ENCODE peak calls at places on chromosomes 5 and 9, in five cellular contexts. D is MCF 10A, I is WTC11, M is NCI-H1092 treated with DMSO at 0.1 percent for 48 hours, H is left cardiac atrium. T is an unnamed sample.

GRCh38 chr5:178442361-178443256 is 147.6 kb downstream of the COL23A1 start:
- DNase-seq in D (no peak), I (no peak), M (no peak), H (no peak), T (no peak)

GRCh38 chr9:19160085-19160484 is 32.8 kb upstream of the PLIN2 start:
- DNase-seq in D (no peak), I (no peak), M (no peak), H (no peak), T (no peak)

GRCh38 chr5:177134653-177135225 is 1.2 kb downstream of the NSD1 start:
- DNase-seq in D (no peak), I (no peak), M (peak; percentile 29), H (no peak), T (peak; percentile 7)

GRCh38 chr5:31626156-31626555 is 12.8 kb upstream of the PDZD2 start:
- DNase-seq in D (peak; percentile 80), I (no peak), M (peak; percentile 2), H (peak; percentile 58), T (no peak)

GRCh38 chr5:132822650-132823480 is 7.6 kb downstream of the SHROOM1 start:
- DNase-seq in D (no peak), I (peak; percentile 87), M (no peak), H (no peak), T (no peak)

GRCh38 chr9:114474425-114474824 is 30.8 kb downstream of the WHRN start:
- DNase-seq in D (no peak), I (no peak), M (no peak), H (no peak), T (no peak)

GRCh38 chr9:98304381-98304780 is 48.9 kb upstream of the TBC1D2 start:
- DNase-seq in D (no peak), I (no peak), M (no peak), H (no peak), T (no peak)

GRCh38 chr5:44332360-44332971 is 56.8 kb downstream of the FGF10 start:
- DNase-seq in D (peak; percentile 66), I (peak; percentile 10), M (peak; percentile 21), H (no peak), T (no peak)

GRCh38 chr5:33272288-33272687 is 168.5 kb upstream of the TARS1 start:
- DNase-seq in D (peak; percentile 95), I (no peak), M (no peak), H (no peak), T (no peak)

GRCh38 chr5:177553671-177554429 is 513 bp downstream of the FAM193B start:
- DNase-seq in D (peak; percentile 43), I (peak; percentile 45), M (no peak), H (peak; percentile 56), T (no peak)

GRCh38 chr9:129458663-129459549 is 162.0 kb downstream of the C9orf50 start:
- DNase-seq in D (no peak), I (no peak), M (peak; percentile 80), H (peak; percentile 63), T (no peak)

GRCh38 chr5:166088389-166089039 is 2202.9 kb upstream of the WWC1 start:
- DNase-seq in D (no peak), I (no peak), M (no peak), H (no peak), T (no peak)

GRCh38 chr9:18821794-18822193 is 211.2 kb downstream of the SAXO1 start:
- DNase-seq in D (peak; percentile 11), I (no peak), M (peak; percentile 39), H (no peak), T (no peak)

GRCh38 chr5:170818222-170818621 is 34.7 kb downstream of the GABRP start:
- DNase-seq in D (no peak), I (no peak), M (no peak), H (no peak), T (no peak)

GRCh38 chr9:121399126-121399882 is 29.3 kb upstream of the STOM start:
- DNase-seq in D (no peak), I (no peak), M (no peak), H (no peak), T (no peak)

GRCh38 chr5:122788996-122789395 is 14.1 kb downstream of the SNX2 start:
- DNase-seq in D (no peak), I (no peak), M (no peak), H (no peak), T (no peak)

GRCh38 chr5:173817561-173817960 is 70.6 kb upstream of the CPEB4 start:
- DNase-seq in D (no peak), I (no peak), M (no peak), H (no peak), T (no peak)

GRCh38 chr5:126338516-126339153 is 84.6 kb upstream of the GRAMD2B start:
- DNase-seq in D (no peak), I (no peak), M (no peak), H (no peak), T (no peak)

GRCh38 chr5:68114641-68115040 is 100.9 kb upstream of the PIK3R1 start:
- DNase-seq in D (peak; percentile 46), I (no peak), M (no peak), H (no peak), T (no peak)

GRCh38 chr5:28729067-28729466 is 1690.7 kb upstream of the CDH9 start:
- DNase-seq in D (no peak), I (no peak), M (peak; percentile 13), H (no peak), T (no peak)

GRCh38 chr9:111925784-111926183 is 29.2 kb downstream of the UGCG start:
- DNase-seq in D (no peak), I (no peak), M (no peak), H (no peak), T (no peak)

GRCh38 chr9:19232117-19232829 is 1.8 kb downstream of the DENND4C start:
- DNase-seq in D (peak; percentile 29), I (no peak), M (peak; percentile 27), H (no peak), T (no peak)